ENCODE peak calls at places on chromosome 13, in four cellular contexts. H is pancreas, B is left lung, R is GM12878. D is an unnamed sample.

GRCh38 chr13:112731667-112732616 is 42.1 kb downstream of the ATP11A start:
- DNase-seq in H (no peak), B (no peak), R (no peak), D (no peak)

GRCh38 chr13:34591801-34592454 is 350.1 kb upstream of the NBEA start:
- DNase-seq in B (no peak), H (no peak), R (no peak), D (no peak)

GRCh38 chr13:31322025-31322424 is 122.2 kb downstream of the B3GLCT start:
- DNase-seq in H (no peak), B (no peak), R (no peak), D (no peak)

GRCh38 chr13:47705185-47705584 is 295.9 kb downstream of the SUCLA2 start:
- DNase-seq in B (no peak), R (no peak), H (no peak), D (no peak)

GRCh38 chr13:74243637-74244526 is 109.7 kb upstream of the KLF12 start:
- DNase-seq in R (no peak), H (no peak), B (no peak), D (no peak)

GRCh38 chr13:90542959-90543358 is 804.5 kb upstream of the MIR17HG start:
- DNase-seq in B (no peak), R (no peak), H (no peak), D (no peak)

GRCh38 chr13:99688776-99689175 is 187.5 kb downstream of the TM9SF2 start:
- DNase-seq in B (no peak), R (no peak), H (no peak), D (no peak)

GRCh38 chr13:111315347-111315995 is 5.0 kb upstream of the TEX29 start:
- DNase-seq in R (no peak), B (no peak), H (no peak), D (no peak)

GRCh38 chr13:93535256-93535655 is 308.6 kb downstream of the GPC6 start:
- DNase-seq in B (no peak), H (no peak), R (no peak), D (no peak)

GRCh38 chr13:88602786-88603777 is 931.9 kb downstream of the SLITRK5 start:
- DNase-seq in H (no peak), R (no peak), B (no peak), D (no peak)

GRCh38 chr13:98997051-98997730 is 19.3 kb upstream of the DOCK9 start:
- DNase-seq in R (no peak), B (no peak), H (no peak), D (no peak)

GRCh38 chr13:107608736-107609135 is 606.6 kb downstream of the LIG4 start:
- DNase-seq in R (no peak), B (no peak), H (no peak), D (no peak)

GRCh38 chr13:112450567-112451240 is 74.5 kb downstream of the SPACA7 start:
- DNase-seq in B (no peak), H (no peak), R (no peak), D (no peak)

GRCh38 chr13:74040200-74040599 is 94.0 kb downstream of the KLF12 start:
- DNase-seq in H (peak), R (no peak), B (no peak), D (no peak)

GRCh38 chr13:111384441-111385181 is 64.2 kb downstream of the TEX29 start:
- DNase-seq in H (no peak), R (no peak), B (no peak), D (no peak)

GRCh38 chr13:97723655-97724054 is 229.8 kb upstream of the IPO5 start:
- DNase-seq in R (no peak), H (no peak), B (peak), D (no peak)

GRCh38 chr13:85419611-85420010 is 379.6 kb downstream of the SLITRK6 start:
- DNase-seq in R (no peak), B (no peak), H (no peak), D (no peak)

DNA sequence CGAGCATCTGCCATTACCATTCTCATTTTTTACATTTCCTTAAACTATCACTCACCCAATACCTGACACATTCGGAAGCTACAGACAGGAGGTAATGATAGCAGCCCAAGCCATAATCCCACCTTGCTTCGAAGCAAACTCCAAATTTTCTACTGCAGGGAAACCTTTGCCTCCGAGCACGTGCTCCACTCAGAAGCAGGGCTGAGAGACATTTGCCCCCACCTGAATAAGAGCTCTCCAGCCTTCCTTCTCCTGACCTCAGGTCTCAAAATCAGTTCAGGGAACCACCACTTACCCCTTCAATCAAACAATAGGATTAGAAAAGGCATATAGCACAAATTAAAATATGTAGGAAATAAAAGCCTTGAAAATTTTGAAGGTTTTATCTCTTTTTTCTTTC is 2.3 kb upstream of the DACH1 start:
- DNase-seq in B (no peak), H (no peak), R (no peak), D (no peak)
- H3K4me3 ChIP-seq in B (no peak), H (no peak), R (no peak), D (no peak)

DNA sequence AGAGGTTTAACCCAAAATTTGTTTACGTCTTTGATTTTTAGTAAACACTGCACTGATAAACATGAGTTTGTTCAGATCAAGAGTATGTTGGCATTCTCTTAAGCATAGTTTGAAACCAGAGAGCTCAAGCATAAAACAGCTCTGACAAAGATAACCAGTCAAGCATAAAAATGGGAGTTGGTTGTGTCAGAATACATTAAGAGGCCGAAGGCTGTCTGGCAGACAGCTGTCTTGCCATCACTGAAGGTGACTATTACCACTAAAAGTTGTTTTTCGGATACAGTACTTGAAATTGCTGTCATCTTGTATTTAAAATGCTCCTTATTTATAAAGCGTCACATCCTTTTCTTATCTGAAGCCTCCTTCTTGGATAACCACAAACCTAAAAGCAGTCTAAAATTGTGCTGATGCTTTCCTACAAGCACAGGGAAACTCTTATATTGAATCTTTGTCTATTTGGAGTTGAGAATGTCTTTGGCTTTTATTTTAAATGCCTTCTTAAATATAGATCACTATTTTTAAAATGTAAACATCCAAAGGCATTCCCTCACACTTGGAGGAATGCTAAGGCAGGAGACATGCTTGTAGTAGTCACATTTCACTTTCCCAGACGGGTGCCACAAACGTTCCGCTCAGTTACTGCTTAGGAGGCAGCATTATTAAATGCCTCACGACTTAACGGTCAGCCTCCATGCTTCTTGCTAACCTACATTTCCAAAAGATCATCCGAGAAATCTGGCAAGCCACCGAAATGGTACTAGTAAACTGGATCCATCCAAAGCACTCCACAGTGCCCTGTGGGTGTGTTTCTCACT is 1.6 kb downstream of the SMAD9 start:
- DNase-seq in H (no peak), R (no peak), B (no peak), D (no peak)
- H3K27ac ChIP-seq in H (no peak), R (no peak), B (peak), D (peak)

DNA sequence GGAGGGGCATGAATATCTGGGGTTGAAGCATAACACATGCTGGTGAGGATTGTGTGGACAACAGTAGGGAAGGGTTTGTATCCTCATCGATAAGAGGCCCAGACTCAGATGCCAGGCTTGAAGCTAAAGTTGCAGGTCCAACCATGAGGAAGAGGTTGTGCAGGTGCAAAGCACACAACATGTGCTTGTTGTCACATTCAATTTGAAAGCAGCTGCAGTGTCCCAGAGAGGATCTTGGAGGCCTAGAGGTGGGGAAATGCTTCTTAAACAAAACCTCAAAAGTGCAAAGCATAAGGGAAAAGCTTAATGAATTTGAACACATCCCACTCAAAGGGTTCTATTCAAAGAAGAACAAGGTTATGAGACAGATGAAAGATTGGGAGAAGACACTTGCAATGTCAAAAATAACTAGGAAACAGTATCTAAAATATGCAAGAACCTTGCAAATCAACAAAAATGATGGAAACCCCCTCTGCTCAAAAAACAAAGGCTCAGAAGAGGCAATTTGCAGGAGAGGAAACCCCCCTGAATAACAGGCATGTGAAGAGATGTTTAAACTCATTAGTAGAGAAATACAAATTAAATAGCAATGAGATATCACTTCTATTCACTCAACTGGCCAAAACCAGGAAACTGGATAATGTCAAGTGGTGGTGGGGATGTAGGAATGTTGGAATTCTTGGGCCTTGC is 187.1 kb downstream of the KATNAL1 start:
- DNase-seq in R (no peak), H (no peak), B (no peak), D (no peak)
- H3K4me3 ChIP-seq in R (no peak), H (no peak), B (no peak), D (no peak)

GRCh38 chr13:46134494-46134893 is 29.7 kb upstream of the CPB2 start:
- DNase-seq in B (no peak), H (no peak), R (no peak), D (no peak)
- H3K27ac ChIP-seq in B (no peak), H (peak), R (no peak), D (no peak)

GRCh38 chr13:20436505-20436904 is 89.2 kb downstream of the CRYL1 start:
- DNase-seq in R (no peak), B (no peak), H (no peak), D (no peak)

GRCh38 chr13:20439261-20439660 is 86.4 kb downstream of the CRYL1 start:
- DNase-seq in R (no peak), H (no peak), B (no peak), D (no peak)

GRCh38 chr13:20438801-20439200 is 86.9 kb downstream of the CRYL1 start:
- DNase-seq in R (no peak), H (no peak), B (no peak), D (no peak)

GRCh38 chr13:20431687-20432384 is 93.8 kb downstream of the CRYL1 start:
- DNase-seq in R (no peak), B (no peak), H (no peak), D (no peak)

GRCh38 chr13:20435616-20436368 is 89.9 kb downstream of the CRYL1 start:
- DNase-seq in H (no peak), R (no peak), B (no peak), D (no peak)
- H3K4me3 ChIP-seq in H (no peak), R (no peak), B (no peak), D (no peak)

DNA sequence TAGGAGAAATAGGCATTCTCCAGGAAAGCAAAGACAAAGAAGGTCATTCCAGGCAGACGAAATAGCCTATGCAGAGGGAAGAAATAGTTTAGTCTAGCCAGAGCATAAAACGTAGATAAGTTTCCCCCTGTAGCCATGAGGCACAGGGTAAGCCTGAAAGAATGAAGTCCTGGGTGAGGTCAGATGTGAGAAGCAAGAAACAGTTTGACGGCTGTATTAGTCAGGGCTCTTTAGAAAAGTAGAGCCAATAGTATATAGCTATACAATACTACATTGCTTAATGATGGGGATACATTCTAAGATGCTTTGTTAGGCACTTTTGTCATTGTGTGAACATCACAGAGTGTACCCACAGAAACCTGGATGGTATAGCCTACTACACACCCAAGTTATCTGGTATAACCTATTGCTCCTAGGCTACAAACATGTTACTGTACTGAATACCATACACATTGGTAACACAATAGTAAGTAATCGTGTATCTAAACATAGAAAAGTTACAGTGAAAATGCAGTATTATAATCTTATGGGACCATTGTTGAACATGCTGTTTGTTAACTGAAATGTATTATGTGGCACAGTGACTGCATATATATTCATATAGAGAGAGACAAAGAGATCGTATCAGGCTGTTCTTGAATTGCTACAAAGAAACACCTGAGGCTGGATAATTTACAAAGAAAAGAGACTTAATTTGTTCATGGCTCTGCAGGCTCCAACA is 59.3 kb upstream of the WDFY2 start:
- DNase-seq in B (no peak), R (no peak), H (no peak), D (no peak)
- H3K27ac ChIP-seq in B (no peak), R (no peak), H (no peak), D (no peak)

DNA sequence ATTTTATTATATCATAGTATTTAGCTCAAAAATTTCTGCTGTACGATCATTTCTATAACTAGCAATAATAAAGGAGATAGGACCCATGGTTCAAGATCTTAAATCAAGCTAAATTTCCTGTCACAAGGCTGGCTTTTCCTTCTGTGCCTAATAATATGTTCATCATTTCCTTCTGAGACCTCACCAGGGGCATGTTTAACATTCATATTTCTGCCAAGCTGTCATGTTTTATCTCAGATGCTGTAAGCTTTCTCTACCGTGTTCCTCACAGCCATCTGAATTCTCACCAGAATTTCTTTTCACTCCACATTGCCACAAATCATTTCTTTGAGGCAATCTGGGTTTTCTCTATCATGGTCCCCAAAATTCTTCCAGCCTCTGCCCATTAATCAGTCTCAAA is 482.3 kb upstream of the SGCG start:
- DNase-seq in H (no peak), R (no peak), B (no peak), D (no peak)
- H3K4me3 ChIP-seq in H (no peak), R (no peak), B (no peak), D (no peak)

D was measured in lower lobe of right lung.